ENCODE peak calls at places on chromosomes 6 and 20, in nine cellular contexts. One of them, this sample, is unnamed.

GRCh38 chr6:52162940-52163908 is 23.0 kb upstream of the IL17A start:
- DNase-seq in AG10803: peak; percentile 22
- DNase-seq in CD4-positive, alpha-beta T cell: no peak
- DNase-seq in NCI-H1436 treated with DMSO at 0.1 percent for 48 hours: no peak
- DNase-seq in activated CD4-positive, CD25-positive, alpha-beta regulatory T cell: no peak
- DNase-seq in T1000: no peak
- DNase-seq in kidney tubule cell: peak; percentile 70
- DNase-seq in effector CD4-positive, alpha-beta T cell: no peak
- DNase-seq in NCI-H146: peak; percentile 6
- DNase-seq in this sample: no peak

GRCh38 chr6:75244063-75244575 is 518 bp upstream of the COX7A2 start:
- DNase-seq in AG10803: peak; percentile 18
- DNase-seq in CD4-positive, alpha-beta T cell: no peak
- DNase-seq in NCI-H1436 treated with DMSO at 0.1 percent for 48 hours: no peak
- DNase-seq in activated CD4-positive, CD25-positive, alpha-beta regulatory T cell: no peak
- DNase-seq in T1000: no peak
- DNase-seq in kidney tubule cell: no peak
- DNase-seq in effector CD4-positive, alpha-beta T cell: no peak
- DNase-seq in NCI-H146: peak; percentile 31
- DNase-seq in this sample: no peak

GRCh38 chr20:57048027-57048869 is 218.2 kb downstream of the BMP7 start:
- DNase-seq in AG10803: peak; percentile 65
- DNase-seq in CD4-positive, alpha-beta T cell: no peak
- DNase-seq in NCI-H1436 treated with DMSO at 0.1 percent for 48 hours: no peak
- DNase-seq in activated CD4-positive, CD25-positive, alpha-beta regulatory T cell: no peak
- DNase-seq in T1000: peak; percentile 56
- DNase-seq in kidney tubule cell: peak; percentile 45
- DNase-seq in effector CD4-positive, alpha-beta T cell: no peak
- DNase-seq in NCI-H146: no peak
- DNase-seq in this sample: no peak

GRCh38 chr6:37168163-37168758 is 1.7 kb upstream of the PIM1 start:
- DNase-seq in AG10803: no peak
- DNase-seq in CD4-positive, alpha-beta T cell: no peak
- DNase-seq in NCI-H1436 treated with DMSO at 0.1 percent for 48 hours: no peak
- DNase-seq in activated CD4-positive, CD25-positive, alpha-beta regulatory T cell: no peak
- DNase-seq in T1000: no peak
- DNase-seq in kidney tubule cell: no peak
- DNase-seq in effector CD4-positive, alpha-beta T cell: no peak
- DNase-seq in NCI-H146: no peak
- DNase-seq in this sample: no peak

GRCh38 chr20:4318891-4319290 is 303.5 kb upstream of the RNF24 start:
- DNase-seq in AG10803: peak; percentile 79
- DNase-seq in CD4-positive, alpha-beta T cell: no peak
- DNase-seq in NCI-H1436 treated with DMSO at 0.1 percent for 48 hours: no peak
- DNase-seq in activated CD4-positive, CD25-positive, alpha-beta regulatory T cell: no peak
- DNase-seq in T1000: no peak
- DNase-seq in kidney tubule cell: no peak
- DNase-seq in effector CD4-positive, alpha-beta T cell: no peak
- DNase-seq in NCI-H146: no peak
- DNase-seq in this sample: no peak

GRCh38 chr6:37516920-37517405 is 17.3 kb upstream of the CCDC167 start:
- DNase-seq in AG10803: no peak
- DNase-seq in CD4-positive, alpha-beta T cell: no peak
- DNase-seq in NCI-H1436 treated with DMSO at 0.1 percent for 48 hours: no peak
- DNase-seq in activated CD4-positive, CD25-positive, alpha-beta regulatory T cell: no peak
- DNase-seq in T1000: no peak
- DNase-seq in kidney tubule cell: no peak
- DNase-seq in effector CD4-positive, alpha-beta T cell: peak; percentile 8
- DNase-seq in NCI-H146: peak; percentile 71
- DNase-seq in this sample: no peak

GRCh38 chr20:53897884-53898557 is 172.4 kb downstream of the BCAS1 start:
- DNase-seq in AG10803: no peak
- DNase-seq in CD4-positive, alpha-beta T cell: no peak
- DNase-seq in NCI-H1436 treated with DMSO at 0.1 percent for 48 hours: no peak
- DNase-seq in activated CD4-positive, CD25-positive, alpha-beta regulatory T cell: no peak
- DNase-seq in T1000: no peak
- DNase-seq in kidney tubule cell: no peak
- DNase-seq in effector CD4-positive, alpha-beta T cell: no peak
- DNase-seq in NCI-H146: no peak
- DNase-seq in this sample: no peak

GRCh38 chr6:133173276-133173675 is 67.9 kb upstream of the EYA4 start:
- DNase-seq in AG10803: no peak
- DNase-seq in CD4-positive, alpha-beta T cell: no peak
- DNase-seq in NCI-H1436 treated with DMSO at 0.1 percent for 48 hours: no peak
- DNase-seq in activated CD4-positive, CD25-positive, alpha-beta regulatory T cell: no peak
- DNase-seq in T1000: no peak
- DNase-seq in kidney tubule cell: no peak
- DNase-seq in effector CD4-positive, alpha-beta T cell: no peak
- DNase-seq in NCI-H146: no peak
- DNase-seq in this sample: no peak

GRCh38 chr6:157839606-157840005 is 16.6 kb downstream of the SNX9 start:
- DNase-seq in AG10803: no peak
- DNase-seq in CD4-positive, alpha-beta T cell: no peak
- DNase-seq in NCI-H1436 treated with DMSO at 0.1 percent for 48 hours: no peak
- DNase-seq in activated CD4-positive, CD25-positive, alpha-beta regulatory T cell: no peak
- DNase-seq in T1000: no peak
- DNase-seq in kidney tubule cell: no peak
- DNase-seq in effector CD4-positive, alpha-beta T cell: no peak
- DNase-seq in NCI-H146: no peak
- DNase-seq in this sample: no peak

GRCh38 chr20:671252-672030 is 4.2 kb downstream of the SCRT2 start:
- DNase-seq in AG10803: no peak
- DNase-seq in CD4-positive, alpha-beta T cell: no peak
- DNase-seq in NCI-H1436 treated with DMSO at 0.1 percent for 48 hours: no peak
- DNase-seq in activated CD4-positive, CD25-positive, alpha-beta regulatory T cell: no peak
- DNase-seq in T1000: no peak
- DNase-seq in kidney tubule cell: no peak
- DNase-seq in effector CD4-positive, alpha-beta T cell: no peak
- DNase-seq in NCI-H146: no peak
- DNase-seq in this sample: no peak

GRCh38 chr20:6636209-6637159 is 131.0 kb upstream of the BMP2 start:
- DNase-seq in AG10803: peak; percentile 68
- DNase-seq in CD4-positive, alpha-beta T cell: no peak
- DNase-seq in NCI-H1436 treated with DMSO at 0.1 percent for 48 hours: no peak
- DNase-seq in activated CD4-positive, CD25-positive, alpha-beta regulatory T cell: no peak
- DNase-seq in T1000: peak; percentile 15
- DNase-seq in kidney tubule cell: peak; percentile 81
- DNase-seq in effector CD4-positive, alpha-beta T cell: no peak
- DNase-seq in NCI-H146: peak; percentile 70
- DNase-seq in this sample: no peak

GRCh38 chr20:22830138-22830537 is 205.0 kb upstream of the SSTR4 start:
- DNase-seq in AG10803: no peak
- DNase-seq in CD4-positive, alpha-beta T cell: no peak
- DNase-seq in NCI-H1436 treated with DMSO at 0.1 percent for 48 hours: no peak
- DNase-seq in activated CD4-positive, CD25-positive, alpha-beta regulatory T cell: no peak
- DNase-seq in T1000: no peak
- DNase-seq in kidney tubule cell: no peak
- DNase-seq in effector CD4-positive, alpha-beta T cell: no peak
- DNase-seq in NCI-H146: no peak
- DNase-seq in this sample: no peak

GRCh38 chr6:20334334-20334733 is 67.3 kb upstream of the E2F3 start:
- DNase-seq in AG10803: no peak
- DNase-seq in CD4-positive, alpha-beta T cell: no peak
- DNase-seq in NCI-H1436 treated with DMSO at 0.1 percent for 48 hours: no peak
- DNase-seq in activated CD4-positive, CD25-positive, alpha-beta regulatory T cell: no peak
- DNase-seq in T1000: no peak
- DNase-seq in kidney tubule cell: no peak
- DNase-seq in effector CD4-positive, alpha-beta T cell: no peak
- DNase-seq in NCI-H146: no peak
- DNase-seq in this sample: no peak

GRCh38 chr20:3121271-3121911 is 36.9 kb upstream of the AVP start:
- DNase-seq in AG10803: no peak
- DNase-seq in CD4-positive, alpha-beta T cell: peak; percentile 39
- DNase-seq in NCI-H1436 treated with DMSO at 0.1 percent for 48 hours: no peak
- DNase-seq in activated CD4-positive, CD25-positive, alpha-beta regulatory T cell: no peak
- DNase-seq in T1000: no peak
- DNase-seq in kidney tubule cell: no peak
- DNase-seq in effector CD4-positive, alpha-beta T cell: peak; percentile 15
- DNase-seq in NCI-H146: no peak
- DNase-seq in this sample: no peak

GRCh38 chr6:46491789-46492547 is 719 bp upstream of the RCAN2 start:
- DNase-seq in AG10803: peak; percentile 25
- DNase-seq in CD4-positive, alpha-beta T cell: no peak
- DNase-seq in NCI-H1436 treated with DMSO at 0.1 percent for 48 hours: no peak
- DNase-seq in activated CD4-positive, CD25-positive, alpha-beta regulatory T cell: no peak
- DNase-seq in T1000: no peak
- DNase-seq in kidney tubule cell: peak; percentile 59
- DNase-seq in effector CD4-positive, alpha-beta T cell: no peak
- DNase-seq in NCI-H146: peak; percentile 0
- DNase-seq in this sample: no peak

GRCh38 chr20:40525356-40525755 is 163.7 kb downstream of the MAFB start:
- DNase-seq in AG10803: no peak
- DNase-seq in CD4-positive, alpha-beta T cell: no peak
- DNase-seq in NCI-H1436 treated with DMSO at 0.1 percent for 48 hours: no peak
- DNase-seq in activated CD4-positive, CD25-positive, alpha-beta regulatory T cell: no peak
- DNase-seq in T1000: peak; percentile 28
- DNase-seq in kidney tubule cell: no peak
- DNase-seq in effector CD4-positive, alpha-beta T cell: no peak
- DNase-seq in NCI-H146: no peak
- DNase-seq in this sample: no peak

GRCh38 chr6:5054427-5054873 is 30.7 kb upstream of the PPP1R3G start:
- DNase-seq in AG10803: no peak
- DNase-seq in CD4-positive, alpha-beta T cell: no peak
- DNase-seq in NCI-H1436 treated with DMSO at 0.1 percent for 48 hours: no peak
- DNase-seq in activated CD4-positive, CD25-positive, alpha-beta regulatory T cell: no peak
- DNase-seq in T1000: no peak
- DNase-seq in kidney tubule cell: no peak
- DNase-seq in effector CD4-positive, alpha-beta T cell: no peak
- DNase-seq in NCI-H146: no peak
- DNase-seq in this sample: no peak

GRCh38 chr6:152571863-152572394 is 65.2 kb downstream of the SYNE1 start:
- DNase-seq in AG10803: peak; percentile 28
- DNase-seq in CD4-positive, alpha-beta T cell: no peak
- DNase-seq in NCI-H1436 treated with DMSO at 0.1 percent for 48 hours: no peak
- DNase-seq in activated CD4-positive, CD25-positive, alpha-beta regulatory T cell: no peak
- DNase-seq in T1000: no peak
- DNase-seq in kidney tubule cell: no peak
- DNase-seq in effector CD4-positive, alpha-beta T cell: no peak
- DNase-seq in NCI-H146: no peak
- DNase-seq in this sample: no peak

GRCh38 chr6:163627274-163628062 is 212.9 kb downstream of the QKI start:
- DNase-seq in AG10803: no peak
- DNase-seq in CD4-positive, alpha-beta T cell: no peak
- DNase-seq in NCI-H1436 treated with DMSO at 0.1 percent for 48 hours: no peak
- DNase-seq in activated CD4-positive, CD25-positive, alpha-beta regulatory T cell: no peak
- DNase-seq in T1000: no peak
- DNase-seq in kidney tubule cell: no peak
- DNase-seq in effector CD4-positive, alpha-beta T cell: no peak
- DNase-seq in NCI-H146: no peak
- DNase-seq in this sample: no peak

GRCh38 chr6:164252260-164252659 is 837.7 kb downstream of the QKI start:
- DNase-seq in AG10803: no peak
- DNase-seq in CD4-positive, alpha-beta T cell: no peak
- DNase-seq in NCI-H1436 treated with DMSO at 0.1 percent for 48 hours: no peak
- DNase-seq in activated CD4-positive, CD25-positive, alpha-beta regulatory T cell: no peak
- DNase-seq in T1000: no peak
- DNase-seq in kidney tubule cell: no peak
- DNase-seq in effector CD4-positive, alpha-beta T cell: no peak
- DNase-seq in NCI-H146: no peak
- DNase-seq in this sample: no peak

GRCh38 chr20:43514062-43514971 is 6.8 kb downstream of the L3MBTL1 start:
- DNase-seq in AG10803: peak; percentile 98
- DNase-seq in CD4-positive, alpha-beta T cell: peak; percentile 82
- DNase-seq in NCI-H1436 treated with DMSO at 0.1 percent for 48 hours: peak; percentile 87
- DNase-seq in activated CD4-positive, CD25-positive, alpha-beta regulatory T cell: peak; percentile 88
- DNase-seq in T1000: peak; percentile 99
- DNase-seq in kidney tubule cell: peak; percentile 98
- DNase-seq in effector CD4-positive, alpha-beta T cell: peak; percentile 87
- DNase-seq in NCI-H146: peak; percentile 100
- DNase-seq in this sample: peak; percentile 84

GRCh38 chr20:13422637-13423036 is 201.6 kb downstream of the ISM1 start:
- DNase-seq in AG10803: no peak
- DNase-seq in CD4-positive, alpha-beta T cell: no peak
- DNase-seq in NCI-H1436 treated with DMSO at 0.1 percent for 48 hours: no peak
- DNase-seq in activated CD4-positive, CD25-positive, alpha-beta regulatory T cell: no peak
- DNase-seq in T1000: no peak
- DNase-seq in kidney tubule cell: peak; percentile 76
- DNase-seq in effector CD4-positive, alpha-beta T cell: no peak
- DNase-seq in NCI-H146: no peak
- DNase-seq in this sample: no peak